ENCODE peak calls at places on chromosomes 1 and 21, in ten cellular contexts. A is coronary artery; K is adrenal gland; U is HL-60; W is transverse colon; E is CD8-positive, alpha-beta memory T cell; M is psoas muscle; J is fibroblast of lung; Z is A549; B is stomach. N is an unnamed sample.
A peak's percentile ranks its signal among the peaks of the same experiment; 100 is the strongest.

GRCh38 chr21:42164064-42164789 is 54.7 kb upstream of the ABCG1 start:
- DNase-seq in A (no peak), K (peak; percentile 75), U (no peak), W (peak; percentile 83), E (peak; percentile 34), M (peak; percentile 53), J (no peak), Z (peak; percentile 24), B (peak; percentile 83), N (no peak)

GRCh38 chr21:18950045-18950740 is 546.6 kb upstream of the TMPRSS15 start:
- DNase-seq in A (no peak), K (no peak), U (no peak), W (no peak), E (no peak), M (no peak), J (no peak), Z (no peak), B (no peak), N (no peak)

GRCh38 chr1:235021321-235021720 is 107.3 kb downstream of the TOMM20 start:
- DNase-seq in A (no peak), K (peak; percentile 8), U (no peak), W (no peak), E (no peak), M (no peak), J (no peak), Z (no peak), B (no peak), N (no peak)

GRCh38 chr1:52602328-52603300 is at the start of gene GPX7:
- DNase-seq in A (no peak), K (peak; percentile 62), U (no peak), W (peak; percentile 42), E (peak; percentile 66), M (peak; percentile 47), J (peak; percentile 68), Z (no peak), B (peak; percentile 39), N (no peak)

GRCh38 chr1:53025034-53025777 is 36.8 kb upstream of the PODN start:
- DNase-seq in A (peak; percentile 76), K (peak; percentile 84), U (peak; percentile 24), W (peak; percentile 39), E (no peak), M (peak; percentile 59), J (peak; percentile 76), Z (peak; percentile 19), B (no peak), N (no peak)

GRCh38 chr21:42830456-42831455 is 48.6 kb downstream of the WDR4 start:
- DNase-seq in A (peak; percentile 64), K (no peak), U (no peak), W (no peak), E (no peak), M (no peak), J (no peak), Z (no peak), B (peak; percentile 25), N (no peak)

GRCh38 chr1:177210071-177210470 is 39.3 kb downstream of the BRINP2 start:
- DNase-seq in A (no peak), K (no peak), U (no peak), W (no peak), E (no peak), M (no peak), J (no peak), Z (peak; percentile 6), B (no peak), N (no peak)

GRCh38 chr1:246113555-246114095 is 393.5 kb downstream of the SMYD3 start:
- DNase-seq in A (no peak), K (no peak), U (no peak), W (no peak), E (no peak), M (no peak), J (no peak), Z (no peak), B (no peak), N (no peak)

GRCh38 chr1:203667616-203668015 is 41.0 kb downstream of the ATP2B4 start:
- DNase-seq in A (no peak), K (no peak), U (no peak), W (peak; percentile 29), E (no peak), M (no peak), J (peak; percentile 35), Z (no peak), B (no peak), N (no peak)

GRCh38 chr1:2821970-2822620 is 20.6 kb upstream of the TTC34 start:
- DNase-seq in A (no peak), K (peak; percentile 39), U (no peak), W (peak; percentile 32), E (peak; percentile 21), M (peak; percentile 25), J (no peak), Z (peak; percentile 17), B (peak; percentile 66), N (no peak)

GRCh38 chr1:192610114-192610958 is 25.6 kb upstream of the RGS13 start:
- DNase-seq in A (no peak), K (no peak), U (no peak), W (no peak), E (peak; percentile 16), M (no peak), J (peak; percentile 23), Z (peak; percentile 21), B (no peak), N (no peak)

GRCh38 chr1:12539705-12540579 is 78.1 kb downstream of the DHRS3 start:
- DNase-seq in A (peak; percentile 98), K (peak; percentile 72), U (no peak), W (peak; percentile 69), E (no peak), M (peak; percentile 90), J (peak; percentile 99), Z (peak; percentile 90), B (peak; percentile 60), N (no peak)

GRCh38 chr1:231041705-231042261 is 1.7 kb upstream of the FAM89A start:
- DNase-seq in A (no peak), K (no peak), U (no peak), W (no peak), E (no peak), M (no peak), J (no peak), Z (no peak), B (no peak), N (no peak)

GRCh38 chr1:21244986-21245687 is 45.1 kb downstream of the ECE1 start:
- DNase-seq in A (no peak), K (no peak), U (no peak), W (no peak), E (no peak), M (no peak), J (no peak), Z (no peak), B (no peak), N (no peak)

GRCh38 chr1:211520641-211521040 is 28.7 kb upstream of the RD3 start:
- DNase-seq in A (no peak), K (no peak), U (no peak), W (no peak), E (no peak), M (no peak), J (peak; percentile 30), Z (peak; percentile 24), B (no peak), N (no peak)

GRCh38 chr1:187476671-187477070 is 647.9 kb downstream of the PLA2G4A start:
- DNase-seq in A (no peak), K (no peak), U (no peak), W (no peak), E (no peak), M (no peak), J (no peak), Z (no peak), B (no peak), N (no peak)

GRCh38 chr1:157377216-157377821 is 175.0 kb downstream of the FCRL5 start:
- DNase-seq in A (no peak), K (peak; percentile 32), U (no peak), W (peak; percentile 46), E (no peak), M (no peak), J (no peak), Z (peak; percentile 44), B (peak; percentile 37), N (no peak)

GRCh38 chr1:233614173-233614742 is 352 bp downstream of the KCNK1 start:
- DNase-seq in A (no peak), K (peak; percentile 48), U (no peak), W (peak; percentile 25), E (no peak), M (peak; percentile 23), J (peak; percentile 68), Z (peak; percentile 60), B (peak; percentile 46), N (no peak)

GRCh38 chr1:6969762-6970161 is 184.5 kb downstream of the CAMTA1 start:
- DNase-seq in A (no peak), K (no peak), U (no peak), W (no peak), E (no peak), M (no peak), J (no peak), Z (no peak), B (no peak), N (no peak)
- H3K4me3 ChIP-seq in A (no peak overlapping the region), K (no peak overlapping the region), U (no peak overlapping the region), W (no peak overlapping the region), E (no peak overlapping the region), M (no peak overlapping the region), J (no peak overlapping the region), Z (no peak overlapping the region), B (no peak overlapping the region), N (no peak overlapping the region)

GRCh38 chr1:149942885-149943284 is 6.2 kb upstream of the MTMR11 start:
- DNase-seq in A (no peak), K (no peak), U (no peak), W (no peak), E (no peak), M (no peak), J (no peak), Z (no peak), B (no peak), N (no peak)
- H3K4me3 ChIP-seq in A (no peak overlapping the region), K (no peak overlapping the region), U (no peak overlapping the region), W (no peak overlapping the region), E (no peak overlapping the region), M (no peak overlapping the region), J (no peak overlapping the region), Z (no peak overlapping the region), B (no peak overlapping the region), N (no peak overlapping the region)

GRCh38 chr1:41613646-41614592 is 129.4 kb upstream of the EDN2 start:
- DNase-seq in A (no peak), K (no peak), U (peak; percentile 8), W (no peak), E (no peak), M (no peak), J (peak; percentile 68), Z (no peak), B (no peak), N (no peak)
- H3K4me3 ChIP-seq in A (no peak overlapping the region), K (no peak overlapping the region), U (no peak overlapping the region), W (no peak overlapping the region), E (no peak overlapping the region), M (no peak overlapping the region), J (no peak overlapping the region), Z (no peak overlapping the region), B (no peak overlapping the region), N (no peak overlapping the region)

GRCh38 chr1:94298861-94299260 is 61.5 kb upstream of the ARHGAP29 start:
- DNase-seq in A (no peak), K (peak; percentile 36), U (no peak), W (no peak), E (no peak), M (peak; percentile 20), J (no peak), Z (no peak), B (no peak), N (no peak)
- H3K4me3 ChIP-seq in A (no peak overlapping the region), K (no peak overlapping the region), U (no peak overlapping the region), W (no peak overlapping the region), E (no peak overlapping the region), M (no peak overlapping the region), J (no peak overlapping the region), Z (no peak overlapping the region), B (no peak overlapping the region), N (no peak overlapping the region)

N was measured in esophagus squamous epithelium.